ENCODE peak calls at places on chromosomes 5 and 9, in six cellular contexts. J is fibroblast of lung; M is CD8-positive, alpha-beta T cell; E is HepG2; N is kidney epithelial cell; Y is IMR-90. S is an unnamed sample.
A peak's percentile ranks its signal among the peaks of the same experiment; 100 is the strongest.

GRCh38 chr9:135971106-135971766 is 10.1 kb upstream of the UBAC1 start:
- DNase-seq in Y (peak; percentile 19), N (no peak), M (no peak), E (no peak), J (no peak), S (no peak)

GRCh38 chr9:22103650-22104575 is 94.8 kb upstream of the CDKN2B start:
- DNase-seq in N (no peak), E (no peak), J (peak; percentile 84), Y (peak; percentile 75), M (no peak), S (no peak)

GRCh38 chr5:126659805-126660483 is 59.2 kb downstream of the PHAX start:
- DNase-seq in M (no peak), N (no peak), E (no peak), J (no peak), Y (no peak), S (no peak)

GRCh38 chr5:96963267-96963666 is 27.4 kb downstream of the LNPEP start:
- DNase-seq in N (no peak), M (peak; percentile 22), Y (peak; percentile 82), E (no peak), J (peak; percentile 70), S (no peak)

GRCh38 chr5:129399069-129399468 is 61.0 kb upstream of the ADAMTS19 start:
- DNase-seq in M (no peak), Y (no peak), N (no peak), J (no peak), E (no peak), S (no peak)

GRCh38 chr9:128416014-128416413 is 4.6 kb upstream of the CERCAM start:
- DNase-seq in M (no peak), Y (no peak), J (no peak), E (no peak), N (no peak), S (no peak)

GRCh38 chr9:77751341-77752091 is 103.4 kb upstream of the GNA14 start:
- DNase-seq in Y (peak; percentile 81), E (peak; percentile 35), M (no peak), N (no peak), J (peak; percentile 81), S (no peak)

GRCh38 chr9:128150594-128151342 is 1.5 kb downstream of the LCN2 start:
- DNase-seq in M (no peak), N (no peak), Y (no peak), E (peak; percentile 47), J (no peak), S (no peak)

GRCh38 chr9:95509851-95510529 is 6.8 kb downstream of the PTCH1 start:
- DNase-seq in J (no peak), E (no peak), M (no peak), N (no peak), Y (no peak), S (no peak)

GRCh38 chr5:96320797-96321196 is 112.3 kb downstream of the PCSK1 start:
- DNase-seq in Y (peak; percentile 61), E (no peak), J (no peak), N (no peak), M (no peak), S (no peak)

GRCh38 chr9:113298924-113299770 is 4.0 kb downstream of the RNF183 start:
- DNase-seq in N (no peak), E (no peak), J (no peak), M (no peak), Y (no peak), S (no peak)

GRCh38 chr5:115336201-115336720 is 39.8 kb upstream of the CCDC112 start:
- DNase-seq in E (no peak), J (peak; percentile 10), Y (peak; percentile 11), M (no peak), N (no peak), S (no peak)

GRCh38 chr9:96651626-96652025 is 3.5 kb downstream of the PRXL2C start:
- DNase-seq in E (no peak), M (no peak), N (no peak), Y (peak; percentile 51), J (peak; percentile 69), S (no peak)

GRCh38 chr5:107669543-107670027 is 1.2 kb downstream of the EFNA5 start:
- DNase-seq in J (peak; percentile 45), M (no peak), E (no peak), N (no peak), Y (peak; percentile 2), S (no peak)

GRCh38 chr5:180096616-180097015 is 25.1 kb upstream of the RNF130 start:
- DNase-seq in M (no peak), N (no peak), E (no peak), J (no peak), Y (no peak), S (no peak)

GRCh38 chr5:18744990-18745590 is 1110.8 kb downstream of the TAF11L14 start:
- DNase-seq in N (no peak), J (no peak), E (no peak), Y (no peak), M (peak; percentile 13), S (no peak)

GRCh38 chr9:136117291-136118060 is 1.2 kb downstream of the TMEM250 start:
- DNase-seq in N (no peak), Y (no peak), M (no peak), E (peak; percentile 61), J (no peak), S (no peak)

GRCh38 chr9:79195904-79196303 is 375.9 kb upstream of the TLE4 start:
- DNase-seq in N (no peak), Y (peak; percentile 96), J (peak; percentile 89), M (no peak), E (no peak), S (no peak)

GRCh38 chr9:27539479-27540441 is 10.1 kb upstream of the MOB3B start:
- DNase-seq in Y (peak; percentile 87), J (peak; percentile 91), N (no peak), E (peak; percentile 55), M (no peak), S (no peak)

GRCh38 chr5:83069406-83069805 is 7.8 kb downstream of the TMEM167A start:
- DNase-seq in M (no peak), E (no peak), Y (peak; percentile 40), J (no peak), N (no peak), S (no peak)

GRCh38 chr5:55538621-55539020 is 3.9 kb upstream of the PLPP1 start:
- DNase-seq in Y (no peak), E (no peak), N (no peak), J (peak; percentile 18), M (no peak), S (no peak)

GRCh38 chr9:34989946-34990635 is 546 bp downstream of the DNAJB5 start:
- DNase-seq in N (no peak), M (peak; percentile 43), E (no peak), J (peak; percentile 52), Y (peak; percentile 39), S (no peak)

GRCh38 chr9:116944714-116945534 is 257.8 kb downstream of the TRIM32 start:
- DNase-seq in J (no peak), M (no peak), Y (peak; percentile 47), N (no peak), E (no peak), S (no peak)

GRCh38 chr9:116941266-116941665 is 254.2 kb downstream of the TRIM32 start:
- DNase-seq in Y (no peak), J (no peak), M (no peak), E (no peak), N (no peak), S (no peak)

GRCh38 chr9:116943970-116944369 is 256.9 kb downstream of the TRIM32 start:
- DNase-seq in J (no peak), E (no peak), Y (no peak), N (no peak), M (no peak), S (no peak)

GRCh38 chr9:116942593-116943061 is 255.5 kb downstream of the TRIM32 start:
- DNase-seq in E (no peak), Y (no peak), M (no peak), N (no peak), J (no peak), S (no peak)

GRCh38 chr9:116945817-116946216 is 258.7 kb downstream of the TRIM32 start:
- DNase-seq in J (no peak), M (no peak), E (no peak), Y (no peak), N (no peak), S (no peak)
- H3K4me3 ChIP-seq in J (no peak overlapping the region), M (no peak overlapping the region), E (no peak overlapping the region), Y (no peak overlapping the region), N (no peak overlapping the region), S (no peak overlapping the region)

GRCh38 chr9:133342083-133342406 is 5.9 kb downstream of the MED22 start:
- DNase-seq in Y (no peak), E (no peak), J (no peak), M (no peak), N (no peak), S (no peak)
- TF ChIP-seq CTCF in Y (peak; percentile 15), E (peak; percentile 42), J (peak; percentile 26), M (no peak), N (peak; percentile 33), S (peak; percentile 35)

GRCh38 chr9:2023532-2023931 is 8.4 kb downstream of the SMARCA2 start:
- DNase-seq in M (no peak), Y (no peak), N (no peak), J (no peak), E (no peak), S (no peak)
- H3K4me3 ChIP-seq in M (no peak overlapping the region), Y (no peak overlapping the region), N (no peak overlapping the region), J (no peak overlapping the region), E (no peak overlapping the region), S (no peak overlapping the region)

GRCh38 chr9:117073539-117074336 is 341.1 kb downstream of the ASTN2 start:
- DNase-seq in Y (no peak), J (no peak), E (peak; percentile 4), M (no peak), N (no peak), S (no peak)
- TF ChIP-seq CTCF in Y (peak; percentile 39), J (peak; percentile 16), E (peak; percentile 60), M (no peak), N (peak; percentile 61), S (peak; percentile 42)

S was measured in retinal pigment epithelial cell.